ENCODE peak calls at places on chromosomes 7 and 10, in five cellular contexts. A, S, D, C and K are unnamed samples.

GRCh38 chr7:55133630-55134392 is 115.0 kb downstream of the EGFR start:
- DNase-seq in D (no peak), S (peak; percentile 99), A (no peak), C (peak; percentile 99), K (no peak)

GRCh38 chr10:128210215-128211063 is 84.2 kb upstream of the MKI67 start:
- DNase-seq in D (peak; percentile 88), C (peak; percentile 39), A (peak; percentile 40), S (no peak), K (peak; percentile 71)

GRCh38 chr10:88033793-88034192 is 170.4 kb downstream of the PTEN start:
- DNase-seq in A (no peak), S (no peak), C (no peak), D (peak; percentile 51), K (peak; percentile 44)

GRCh38 chr10:28505359-28505959 is 27.5 kb upstream of the WAC start:
- DNase-seq in D (no peak), A (no peak), S (no peak), C (no peak), K (no peak)

GRCh38 chr7:70698219-70698832 is 433.6 kb upstream of the GALNT17 start:
- DNase-seq in C (peak; percentile 56), D (no peak), S (peak; percentile 73), A (peak; percentile 37), K (no peak)

GRCh38 chr7:17598846-17599245 is 300.4 kb downstream of the AHR start:
- DNase-seq in S (peak; percentile 23), A (no peak), D (no peak), C (no peak), K (no peak)

GRCh38 chr7:156895024-156895780 is 2.2 kb upstream of the LMBR1 start:
- DNase-seq in C (no peak), A (no peak), D (no peak), S (no peak), K (no peak)

GRCh38 chr10:117198088-117198487 is 799 bp downstream of the KCNK18 start:
- DNase-seq in D (no peak), S (no peak), A (no peak), C (no peak), K (no peak)

GRCh38 chr10:47257396-47258120 is 42.4 kb upstream of the GDF10 start:
- DNase-seq in C (peak; percentile 0), A (no peak), S (peak; percentile 65), D (peak; percentile 8), K (no peak)

GRCh38 chr10:95236068-95236903 is 42.2 kb downstream of the ACSM6 start:
- DNase-seq in S (peak; percentile 81), A (no peak), D (no peak), C (peak; percentile 67), K (no peak)

GRCh38 chr7:71329030-71329668 is 197.2 kb downstream of the GALNT17 start:
- DNase-seq in A (no peak), D (no peak), S (no peak), C (no peak), K (no peak)

GRCh38 chr10:72312865-72313391 is 39.2 kb downstream of the DDIT4 start:
- DNase-seq in D (no peak), C (no peak), A (no peak), S (no peak), K (no peak)

GRCh38 chr10:63707254-63707910 is 186.2 kb downstream of the REEP3 start:
- DNase-seq in D (no peak), C (peak; percentile 99), A (no peak), S (peak; percentile 99), K (no peak)

GRCh38 chr7:87424075-87424474 is 51.4 kb downstream of the ABCB4 start:
- DNase-seq in D (no peak), C (no peak), S (no peak), A (no peak), K (no peak)

GRCh38 chr7:18212788-18213187 is 185.1 kb upstream of the PRPS1L1 start:
- DNase-seq in D (no peak), S (peak; percentile 30), C (peak; percentile 51), A (no peak), K (no peak)

GRCh38 chr10:87094373-87095240 is at the start of the genes GLUD1 and SHLD2:
- DNase-seq in D (peak; percentile 89), S (peak; percentile 84), A (peak; percentile 88), C (peak; percentile 92), K (peak; percentile 94)

GRCh38 chr10:100683004-100683403 is 62.4 kb upstream of the PAX2 start:
- DNase-seq in D (no peak), S (no peak), A (no peak), C (no peak), K (no peak)

GRCh38 chr10:17742918-17743317 is 9.1 kb upstream of the TMEM236 start:
- DNase-seq in D (peak; percentile 84), C (peak; percentile 53), S (peak; percentile 60), A (peak; percentile 47), K (peak; percentile 52)

GRCh38 chr10:124703778-124704427 is 40.3 kb downstream of the FAM53B start:
- DNase-seq in S (no peak), D (no peak), C (peak; percentile 13), A (no peak), K (no peak)

GRCh38 chr7:40572810-40573470 is 438.1 kb downstream of the SUGCT start:
- DNase-seq in S (peak; percentile 93), C (peak; percentile 84), D (no peak), A (no peak), K (no peak)

GRCh38 chr10:36538945-36539586 is 586.3 kb upstream of the ANKRD30A start:
- DNase-seq in D (no peak), A (no peak), C (peak; percentile 86), S (peak; percentile 87), K (no peak)

GRCh38 chr10:125017547-125018298 is 75.8 kb downstream of the ZRANB1 start:
- DNase-seq in S (no peak), D (no peak), C (no peak), A (no peak), K (no peak)

GRCh38 chr10:132924046-132924952 is 18.1 kb downstream of the CFAP46 start:
- DNase-seq in A (no peak), D (no peak), C (no peak), S (no peak), K (no peak)

GRCh38 chr10:69786791-69787190 is 14.9 kb upstream of the COL13A1 start:
- DNase-seq in C (peak; percentile 56), S (peak; percentile 56), A (no peak), D (no peak), K (no peak)

DNA sequence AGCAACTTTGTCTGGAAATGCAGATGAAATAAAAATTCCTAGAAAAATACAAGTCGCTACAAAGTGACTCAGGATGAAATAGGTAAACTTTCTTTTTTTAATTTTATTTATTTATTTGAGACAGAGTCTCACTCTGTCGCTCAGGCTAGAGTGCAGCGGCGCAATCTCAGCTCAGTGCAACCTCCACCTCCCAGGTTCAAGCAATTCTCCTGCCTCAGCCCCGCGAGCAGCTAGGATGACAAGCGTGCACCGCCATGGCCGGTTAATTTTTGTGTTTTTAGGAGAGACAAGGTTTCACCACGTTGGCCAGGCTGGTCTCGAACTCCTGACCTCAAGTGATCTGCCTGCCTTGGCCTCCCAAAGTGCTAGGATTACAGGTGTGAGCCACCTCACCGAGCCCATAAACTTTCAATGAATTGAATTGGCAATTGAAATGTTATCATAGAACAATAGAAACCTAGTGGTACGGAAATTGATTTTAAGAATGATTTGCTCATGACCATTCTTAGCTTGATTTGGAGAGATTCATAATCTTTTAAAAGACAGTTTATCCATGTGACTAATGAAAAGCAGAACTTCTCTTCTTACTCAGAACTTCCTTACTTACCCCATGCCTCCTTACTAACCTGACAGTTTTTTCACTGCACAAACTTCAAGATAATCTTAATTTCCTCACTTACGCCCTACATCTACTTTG is 161.7 kb downstream of the FAM107B start:
- DNase-seq in C (no peak), D (no peak), A (no peak), S (no peak), K (no peak)
- H3K4me2 ChIP-seq in C (no peak overlapping the region), D (no peak overlapping the region), A (no peak overlapping the region), S (no peak overlapping the region), K (no peak overlapping the region)

GRCh38 chr7:7182156-7183060 is at the start of gene C1GALT1:
- DNase-seq in A (peak; percentile 96), S (peak; percentile 97), C (peak; percentile 98), D (peak; percentile 92), K (peak; percentile 98)

GRCh38 chr7:7183833-7184463 is 1.6 kb downstream of the C1GALT1 start:
- DNase-seq in A (no peak), S (no peak), D (no peak), C (peak; percentile 14), K (no peak)

GRCh38 chr7:7183061-7183832 is 903 bp downstream of the C1GALT1 start:
- DNase-seq in C (peak; percentile 45), A (no peak), D (no peak), S (no peak), K (peak; percentile 48)

GRCh38 chr7:7180725-7181428 is 1.5 kb upstream of the C1GALT1 start:
- DNase-seq in S (no peak), A (no peak), C (no peak), D (no peak), K (no peak)

GRCh38 chr7:7181519-7182155 is 707 bp upstream of the C1GALT1 start:
- DNase-seq in D (peak; percentile 54), C (no peak), A (peak; percentile 24), S (peak; percentile 28), K (peak; percentile 66)
- H3K14ac ChIP-seq in D (no peak overlapping the region), C (no peak overlapping the region), A (no peak overlapping the region), S (peak overlapping the region; percentile 72), K (peak overlapping the region; percentile 87)

DNA sequence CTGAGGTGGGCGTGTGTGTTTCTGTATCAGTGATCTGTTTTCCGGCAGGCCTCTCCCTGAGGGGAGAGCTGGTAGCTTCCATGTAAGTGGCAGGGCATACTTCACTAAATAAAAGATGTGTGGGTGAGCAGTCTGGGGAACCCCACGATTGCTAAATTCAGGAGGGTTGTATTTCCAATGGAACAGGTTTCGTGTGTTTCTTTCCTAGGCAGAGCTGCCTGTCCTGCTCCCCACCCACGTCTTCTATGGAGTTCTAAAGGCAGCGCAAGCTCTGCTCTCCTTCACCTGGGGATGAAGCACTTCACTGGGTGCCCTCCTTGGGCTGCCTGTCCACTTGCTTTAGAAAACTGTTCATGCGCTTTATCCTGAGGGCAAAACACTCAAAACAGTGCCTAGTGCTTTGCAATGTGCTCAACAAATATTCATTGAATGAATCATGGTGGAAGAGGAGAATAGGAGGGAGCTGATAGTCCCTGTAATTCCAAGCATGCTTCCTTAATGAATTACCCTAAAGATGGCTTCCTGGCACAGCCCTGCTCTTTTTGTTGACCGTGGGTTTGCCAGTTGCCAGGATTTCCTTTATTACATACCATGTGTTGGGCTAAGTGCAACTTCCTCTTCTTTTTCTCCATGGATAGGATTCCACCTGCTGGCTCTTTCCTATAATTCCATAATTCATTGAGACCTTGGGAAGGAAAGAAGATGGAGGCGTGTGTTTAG is 50.6 kb upstream of the SRPK2 start:
- DNase-seq in C (peak; percentile 51), D (no peak), A (no peak), S (peak; percentile 86), K (no peak)
- H3K4me2 ChIP-seq in C (no peak overlapping the region), D (no peak overlapping the region), A (no peak overlapping the region), S (peak overlapping the region; percentile 26), K (no peak overlapping the region)

DNA sequence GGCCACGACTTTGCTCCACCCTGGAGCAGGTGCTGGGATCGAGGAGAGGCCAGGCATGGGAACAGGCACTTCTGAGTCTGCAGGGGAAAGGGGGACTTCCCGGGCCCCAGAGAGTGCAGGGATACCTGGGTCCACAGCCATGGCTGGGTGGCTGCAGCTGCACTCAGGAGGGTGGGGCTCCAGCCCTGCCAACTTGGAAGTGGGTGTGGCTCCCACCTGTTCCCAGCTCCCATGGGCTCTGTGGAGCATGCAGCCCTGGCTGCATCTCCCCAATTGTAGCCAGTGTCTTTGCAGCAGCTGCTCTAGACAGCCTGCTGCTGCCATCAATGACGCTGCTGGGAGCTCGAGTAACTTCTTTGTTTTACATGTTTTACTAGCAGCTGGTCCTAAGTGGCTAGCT is 57.1 kb downstream of the ADK start:
- DNase-seq in S (no peak), C (no peak), A (peak; percentile 3), D (peak; percentile 58), K (peak; percentile 47)
- H3K14ac ChIP-seq in S (no peak overlapping the region), C (no peak overlapping the region), A (no peak overlapping the region), D (no peak overlapping the region), K (no peak overlapping the region)